ENCODE peak calls at places on chromosomes 12 and 14, in six cellular contexts. One of them, this sample, is unnamed.
A peak's percentile ranks its signal among the peaks of the same experiment; 100 is the strongest.

GRCh38 chr14:94345344-94346072 is 22.4 kb upstream of the SERPINA6 start:
- ATAC-seq in CD8-positive, alpha-beta T cell: no peak
- ATAC-seq in activated T-cell treated with anti-CD3 and anti-CD28 coated beads, Interleukin-2, amount 50 U/mL, for 72 hours: no peak
- ATAC-seq in left ventricle myocardium superior: no peak
- ATAC-seq in activated CD8-positive, alpha-beta T cell treated with anti-CD3 and anti-CD28 coated beads, Interleukin-2, amount 10 ng/mL, durations not matched to agents 7 days and 5 days: no peak
- ATAC-seq in left cardiac atrium: no peak
- ATAC-seq in this sample: peak; percentile 21

GRCh38 chr14:30569903-30570226 is 10.9 kb downstream of the G2E3 start:
- ATAC-seq in activated T-cell treated with anti-CD3 and anti-CD28 coated beads, Interleukin-2, amount 50 U/mL, for 72 hours: no peak
- ATAC-seq in left cardiac atrium: no peak
- ATAC-seq in left ventricle myocardium superior: no peak
- ATAC-seq in activated CD8-positive, alpha-beta T cell treated with anti-CD3 and anti-CD28 coated beads, Interleukin-2, amount 10 ng/mL, durations not matched to agents 7 days and 5 days: no peak
- ATAC-seq in CD8-positive, alpha-beta T cell: no peak
- ATAC-seq in this sample: no peak

GRCh38 chr14:77103475-77103874 is 5.4 kb downstream of the CIPC start:
- ATAC-seq in activated CD8-positive, alpha-beta T cell treated with anti-CD3 and anti-CD28 coated beads, Interleukin-2, amount 10 ng/mL, durations not matched to agents 7 days and 5 days: no peak
- ATAC-seq in left ventricle myocardium superior: no peak
- ATAC-seq in left cardiac atrium: no peak
- ATAC-seq in activated T-cell treated with anti-CD3 and anti-CD28 coated beads, Interleukin-2, amount 50 U/mL, for 72 hours: no peak
- ATAC-seq in CD8-positive, alpha-beta T cell: no peak
- ATAC-seq in this sample: no peak

GRCh38 chr12:3130053-3130805 is 53.0 kb downstream of the TSPAN9 start:
- ATAC-seq in activated CD8-positive, alpha-beta T cell treated with anti-CD3 and anti-CD28 coated beads, Interleukin-2, amount 10 ng/mL, durations not matched to agents 7 days and 5 days: peak; percentile 36
- ATAC-seq in activated T-cell treated with anti-CD3 and anti-CD28 coated beads, Interleukin-2, amount 50 U/mL, for 72 hours: no peak
- ATAC-seq in CD8-positive, alpha-beta T cell: no peak
- ATAC-seq in left cardiac atrium: peak; percentile 54
- ATAC-seq in left ventricle myocardium superior: peak; percentile 77
- ATAC-seq in this sample: no peak

GRCh38 chr14:67377916-67378315 is 17.8 kb downstream of the EIF2S1 start:
- ATAC-seq in activated T-cell treated with anti-CD3 and anti-CD28 coated beads, Interleukin-2, amount 50 U/mL, for 72 hours: no peak
- ATAC-seq in left cardiac atrium: no peak
- ATAC-seq in activated CD8-positive, alpha-beta T cell treated with anti-CD3 and anti-CD28 coated beads, Interleukin-2, amount 10 ng/mL, durations not matched to agents 7 days and 5 days: no peak
- ATAC-seq in CD8-positive, alpha-beta T cell: no peak
- ATAC-seq in left ventricle myocardium superior: no peak
- ATAC-seq in this sample: no peak

GRCh38 chr12:131855521-131856142 is 27.4 kb downstream of the MMP17 start:
- ATAC-seq in left cardiac atrium: no peak
- ATAC-seq in activated T-cell treated with anti-CD3 and anti-CD28 coated beads, Interleukin-2, amount 50 U/mL, for 72 hours: no peak
- ATAC-seq in left ventricle myocardium superior: no peak
- ATAC-seq in CD8-positive, alpha-beta T cell: no peak
- ATAC-seq in activated CD8-positive, alpha-beta T cell treated with anti-CD3 and anti-CD28 coated beads, Interleukin-2, amount 10 ng/mL, durations not matched to agents 7 days and 5 days: no peak
- ATAC-seq in this sample: no peak

GRCh38 chr12:96136720-96137378 is 57.3 kb upstream of the ELK3 start:
- ATAC-seq in CD8-positive, alpha-beta T cell: no peak
- ATAC-seq in activated CD8-positive, alpha-beta T cell treated with anti-CD3 and anti-CD28 coated beads, Interleukin-2, amount 10 ng/mL, durations not matched to agents 7 days and 5 days: no peak
- ATAC-seq in activated T-cell treated with anti-CD3 and anti-CD28 coated beads, Interleukin-2, amount 50 U/mL, for 72 hours: peak; percentile 41
- ATAC-seq in left cardiac atrium: no peak
- ATAC-seq in left ventricle myocardium superior: no peak
- ATAC-seq in this sample: peak; percentile 21

GRCh38 chr14:54623279-54624004 is 56.5 kb downstream of the SAMD4A start:
- ATAC-seq in activated CD8-positive, alpha-beta T cell treated with anti-CD3 and anti-CD28 coated beads, Interleukin-2, amount 10 ng/mL, durations not matched to agents 7 days and 5 days: no peak
- ATAC-seq in CD8-positive, alpha-beta T cell: no peak
- ATAC-seq in left cardiac atrium: no peak
- ATAC-seq in activated T-cell treated with anti-CD3 and anti-CD28 coated beads, Interleukin-2, amount 50 U/mL, for 72 hours: no peak
- ATAC-seq in left ventricle myocardium superior: no peak
- ATAC-seq in this sample: no peak

GRCh38 chr12:40248034-40248433 is 23.2 kb downstream of the LRRK2 start:
- ATAC-seq in activated CD8-positive, alpha-beta T cell treated with anti-CD3 and anti-CD28 coated beads, Interleukin-2, amount 10 ng/mL, durations not matched to agents 7 days and 5 days: no peak
- ATAC-seq in left ventricle myocardium superior: no peak
- ATAC-seq in CD8-positive, alpha-beta T cell: no peak
- ATAC-seq in activated T-cell treated with anti-CD3 and anti-CD28 coated beads, Interleukin-2, amount 50 U/mL, for 72 hours: no peak
- ATAC-seq in left cardiac atrium: no peak
- ATAC-seq in this sample: no peak

GRCh38 chr14:94544726-94545125 is 16.5 kb upstream of the SERPINA4 start:
- ATAC-seq in CD8-positive, alpha-beta T cell: no peak
- ATAC-seq in activated CD8-positive, alpha-beta T cell treated with anti-CD3 and anti-CD28 coated beads, Interleukin-2, amount 10 ng/mL, durations not matched to agents 7 days and 5 days: no peak
- ATAC-seq in left ventricle myocardium superior: no peak
- ATAC-seq in left cardiac atrium: no peak
- ATAC-seq in activated T-cell treated with anti-CD3 and anti-CD28 coated beads, Interleukin-2, amount 50 U/mL, for 72 hours: no peak
- ATAC-seq in this sample: no peak